ENCODE peak calls at places on chromosomes 2 and 18, in seven cellular contexts. V is progenitor cell of endocrine pancreas, W is CD14-positive monocyte, N is left ventricle myocardium inferior, U is AG10803, A is GM06990, G is cardiac fibroblast. O is an unnamed sample.

GRCh38 chr18:78982186-78982585 is 2.6 kb downstream of the SALL3 start:
- DNase-seq in G (peak; percentile 17), A (no peak), W (no peak), V (no peak), N (no peak), U (no peak), O (peak; percentile 32)

GRCh38 chr18:9196568-9196967 is 60.0 kb downstream of the ANKRD12 start:
- DNase-seq in N (no peak), A (no peak), W (no peak), U (no peak), G (no peak), V (no peak), O (no peak)

GRCh38 chr2:241116606-241117560 is 14.8 kb upstream of the MTERF4 start:
- DNase-seq in A (no peak), W (no peak), N (no peak), U (no peak), G (no peak), V (no peak), O (no peak)

GRCh38 chr2:25558262-25558661 is 115.1 kb downstream of the DTNB start:
- DNase-seq in A (peak; percentile 64), N (no peak), G (peak; percentile 67), V (no peak), W (peak; percentile 65), U (peak; percentile 72), O (peak; percentile 82)

GRCh38 chr2:139963863-139964355 is 1183.7 kb upstream of the NXPH2 start:
- DNase-seq in G (no peak), W (no peak), U (no peak), V (no peak), A (no peak), N (no peak), O (no peak)

GRCh38 chr2:129922571-129923264 is 56.7 kb upstream of the RAB6C start:
- DNase-seq in A (no peak), N (no peak), U (no peak), G (no peak), W (no peak), V (no peak), O (no peak)

GRCh38 chr2:23590227-23590869 is 205.4 kb downstream of the KLHL29 start:
- DNase-seq in N (no peak), G (no peak), A (no peak), W (no peak), U (no peak), V (no peak), O (no peak)

GRCh38 chr2:237551071-237551574 is 15.3 kb upstream of the PRLH start:
- DNase-seq in U (no peak), V (no peak), N (no peak), G (no peak), A (no peak), W (no peak), O (no peak)

GRCh38 chr18:63320041-63320689 is 596 bp upstream of the BCL2 start:
- DNase-seq in G (peak; percentile 90), N (peak; percentile 85), U (peak; percentile 77), A (peak; percentile 85), W (peak; percentile 73), V (peak; percentile 51), O (peak; percentile 85)

GRCh38 chr2:98026927-98027522 is 31.3 kb upstream of the TMEM131 start:
- DNase-seq in U (no peak), V (no peak), N (no peak), G (no peak), W (peak; percentile 51), A (peak; percentile 80), O (no peak)

GRCh38 chr2:165586019-165586418 is 116.5 kb downstream of the CSRNP3 start:
- DNase-seq in N (no peak), A (no peak), G (no peak), W (no peak), U (no peak), V (no peak), O (no peak)

GRCh38 chr2:48356701-48357322 is 173.1 kb upstream of the STON1 start:
- DNase-seq in A (no peak), G (peak; percentile 84), V (no peak), N (no peak), W (no peak), U (peak; percentile 38), O (peak; percentile 78)

GRCh38 chr2:85446296-85447221 is 28.0 kb downstream of the SH2D6 start:
- DNase-seq in W (no peak), A (no peak), V (no peak), N (no peak), U (no peak), G (no peak), O (no peak)

GRCh38 chr2:232415736-232416520 is 9.3 kb downstream of the ALPG start:
- DNase-seq in W (no peak), V (no peak), U (no peak), A (no peak), N (no peak), G (no peak), O (no peak)

DNA sequence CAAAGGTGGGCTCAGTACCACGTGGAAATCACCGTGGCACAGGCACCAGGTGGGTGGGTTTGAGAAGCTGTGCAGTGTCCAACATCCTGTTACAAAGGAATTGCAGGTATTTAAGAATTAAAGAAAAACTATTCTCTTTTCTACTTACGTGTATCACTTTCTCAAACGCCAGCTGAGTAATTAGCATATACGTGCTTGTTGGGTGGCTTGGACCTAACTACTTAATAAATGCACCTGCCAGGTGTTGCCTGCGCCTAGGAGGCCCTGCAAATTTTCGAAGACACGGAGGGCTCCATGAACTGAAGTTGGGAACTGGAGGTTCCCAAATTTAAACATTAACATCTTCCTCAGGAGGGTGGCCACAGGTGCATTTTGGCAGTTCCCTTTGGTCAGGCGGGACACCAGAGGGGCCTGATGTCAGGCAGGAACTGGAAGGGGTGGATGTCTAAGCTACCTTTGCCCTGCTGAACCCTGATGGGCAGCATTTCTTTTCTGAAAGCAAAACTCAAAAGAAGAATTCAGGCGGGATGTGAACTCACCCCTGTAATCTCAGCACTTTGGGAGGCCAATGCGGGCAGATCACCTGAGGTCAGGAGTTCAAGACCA is 84.8 kb downstream of the HS6ST1 start:
- DNase-seq in V (no peak), G (no peak), N (no peak), A (no peak), U (no peak), W (no peak), O (no peak)
- TF ChIP-seq CTCF in V (peak; percentile 7), G (no peak), N (no peak), A (no peak), U (no peak), W (peak; percentile 55), O (no peak)

GRCh38 chr2:10704034-10704594 is 14.3 kb upstream of the NOL10 start:
- DNase-seq in G (no peak), W (no peak), N (no peak), V (no peak), U (no peak), A (no peak), O (no peak)

GRCh38 chr2:10712186-10712809 is 9.1 kb upstream of the ATP6V1C2 start:
- DNase-seq in A (no peak), V (no peak), W (no peak), G (no peak), N (no peak), U (no peak), O (no peak)

GRCh38 chr2:10706033-10706432 is 15.4 kb upstream of the ATP6V1C2 start:
- DNase-seq in N (no peak), V (no peak), U (no peak), A (no peak), G (no peak), W (no peak), O (no peak)

GRCh38 chr2:10707831-10708230 is 13.6 kb upstream of the ATP6V1C2 start:
- DNase-seq in U (no peak), N (no peak), V (no peak), G (no peak), A (no peak), W (no peak), O (no peak)

DNA sequence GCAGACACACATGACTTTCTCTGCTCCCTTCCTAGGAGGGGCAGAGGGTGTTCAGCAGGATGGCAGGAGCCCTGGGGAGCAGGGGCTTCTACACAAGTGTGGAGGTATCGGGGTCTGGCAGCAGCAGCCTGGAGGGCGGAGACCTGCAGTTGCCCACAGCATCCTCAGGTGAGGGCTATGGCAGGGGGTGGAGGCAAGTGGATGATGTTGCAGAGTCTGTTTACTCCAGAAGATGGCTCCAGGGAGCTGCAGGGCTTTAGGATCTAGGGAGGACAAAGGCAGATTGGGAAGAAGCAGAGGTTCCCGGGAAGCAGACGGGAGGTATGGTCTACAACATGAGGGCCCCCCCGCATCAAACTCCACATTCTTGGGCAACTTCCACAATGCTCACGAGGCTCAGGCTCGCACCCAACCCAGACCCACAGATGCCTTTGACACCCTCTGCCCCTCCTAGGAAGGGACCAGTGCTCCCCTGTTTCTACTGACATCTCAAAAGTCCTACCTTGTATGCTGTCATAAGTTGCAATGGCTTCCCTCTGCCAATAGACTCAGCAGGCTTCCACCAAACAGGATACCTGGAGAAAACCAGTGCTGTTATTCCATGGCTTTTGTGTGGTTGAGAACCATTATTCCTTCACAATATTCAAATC is 12.0 kb upstream of the ATP6V1C2 start:
- DNase-seq in W (no peak), V (no peak), A (no peak), G (peak; percentile 42), N (no peak), U (no peak), O (peak; percentile 30)
- TF ChIP-seq CTCF in W (no peak), V (no peak), A (peak; percentile 27), G (peak; percentile 53), N (peak; percentile 49), U (peak; percentile 50), O (peak; percentile 46)

GRCh38 chr2:28664120-28664842 is 87.3 kb upstream of the PPP1CB start:
- DNase-seq in A (no peak), G (peak; percentile 73), U (no peak), W (no peak), V (no peak), N (peak; percentile 36), O (peak; percentile 73)

GRCh38 chr2:28661589-28662001 is 90.0 kb upstream of the PPP1CB start:
- DNase-seq in N (peak; percentile 69), A (no peak), G (peak; percentile 98), V (no peak), W (no peak), U (peak; percentile 78), O (peak; percentile 98)

GRCh38 chr2:28662044-28662443 is 89.6 kb upstream of the PPP1CB start:
- DNase-seq in G (no peak), A (no peak), W (no peak), V (no peak), U (no peak), N (no peak), O (no peak)

GRCh38 chr2:28662468-28663095 is 89.0 kb upstream of the PPP1CB start:
- DNase-seq in U (peak; percentile 31), W (no peak), G (no peak), A (no peak), V (no peak), N (no peak), O (peak; percentile 63)

DNA sequence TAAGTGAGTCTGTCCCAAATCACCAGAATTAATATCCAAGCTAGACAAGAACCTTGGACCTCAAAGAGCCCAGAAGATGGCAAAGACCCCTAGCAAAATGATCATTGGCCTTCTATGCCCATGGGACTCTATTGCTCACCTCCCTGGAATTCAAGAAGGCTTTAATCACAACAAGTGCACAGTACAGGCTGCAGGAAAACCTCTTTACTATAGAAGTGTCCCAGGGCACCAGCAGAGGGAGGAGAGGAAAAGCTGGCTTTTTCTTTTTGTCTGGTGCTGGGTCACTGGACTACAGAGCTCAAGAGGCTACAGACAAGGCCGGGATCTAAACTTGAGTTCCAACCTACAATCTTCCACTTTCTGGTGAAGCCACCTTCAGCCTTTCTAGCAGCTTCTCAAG is 88.3 kb upstream of the PPP1CB start:
- DNase-seq in U (peak; percentile 50), G (peak; percentile 61), A (no peak), V (no peak), N (no peak), W (no peak), O (peak; percentile 67)
- TF ChIP-seq CTCF in U (peak; percentile 51), G (peak; percentile 54), A (no peak), V (peak; percentile 11), N (peak; percentile 31), W (no peak), O (peak; percentile 47)

GRCh38 chr2:234564719-234565118 is 67.8 kb upstream of the ARL4C start:
- DNase-seq in U (peak; percentile 77), A (no peak), V (no peak), G (peak; percentile 43), W (no peak), N (no peak), O (peak; percentile 54)
- TF ChIP-seq CTCF in U (peak; percentile 70), A (no peak), V (no peak), G (no peak), W (no peak), N (no peak), O (peak; percentile 40)